ENCODE peak calls at places on chromosomes 13 and 19, in seven cellular contexts. H is H1, W is prostate gland, J is breast epithelium, D is Peyer's patch, C is A549, Y is HCT116. L is an unnamed sample.

GRCh38 chr19:46844067-46844489 is 6.6 kb downstream of the AP2S1 start:
- DNase-seq in H (no peak), W (no peak), J (no peak), D (no peak), C (no peak), Y (no peak), L (no peak)

GRCh38 chr19:17753976-17754375 is 2.7 kb downstream of the FCHO1 start:
- DNase-seq in H (no peak), W (no peak), J (no peak), D (no peak), C (no peak), Y (no peak), L (no peak)

GRCh38 chr19:23758187-23759074 is at the start of gene ZNF681:
- DNase-seq in H (peak), W (peak), J (peak), D (peak), C (peak), Y (no peak), L (peak)

GRCh38 chr13:27496851-27497250 is 46.5 kb upstream of the MTIF3 start:
- DNase-seq in H (no peak), W (no peak), J (no peak), D (peak), C (no peak), Y (no peak), L (peak)

GRCh38 chr13:35502456-35502855 is 26.0 kb upstream of the MAB21L1 start:
- DNase-seq in H (no peak), W (no peak), J (no peak), D (no peak), C (no peak), Y (no peak), L (no peak)

GRCh38 chr13:101875717-101876393 is 423.4 kb downstream of the ITGBL1 start:
- DNase-seq in H (no peak), W (peak), J (peak), D (no peak), C (peak), Y (no peak), L (no peak)

GRCh38 chr13:26656919-26657318 is 99.4 kb downstream of the WASF3 start:
- DNase-seq in H (no peak), W (no peak), J (no peak), D (no peak), C (no peak), Y (no peak), L (no peak)

GRCh38 chr13:47798906-47799305 is 202.2 kb downstream of the SUCLA2 start:
- DNase-seq in H (no peak), W (no peak), J (no peak), D (no peak), C (no peak), Y (no peak), L (no peak)

GRCh38 chr19:12365372-12366162 is at the start of gene ZNF442:
- DNase-seq in H (peak), W (peak), J (peak), D (peak), C (no peak), Y (no peak), L (peak)
- TF ChIP-seq POLR2A in H (peak), W (peak), J (peak), D (peak), C (no peak), Y (no peak), L (peak)

GRCh38 chr13:30738946-30739528 is 3.7 kb downstream of the ALOX5AP start:
- DNase-seq in H (no peak), W (no peak), J (no peak), D (no peak), C (no peak), Y (no peak), L (no peak)

GRCh38 chr13:30742896-30743295 is 7.6 kb downstream of the ALOX5AP start:
- DNase-seq in H (no peak), W (no peak), J (no peak), D (no peak), C (no peak), Y (no peak), L (no peak)

GRCh38 chr13:30738526-30738925 is 3.2 kb downstream of the ALOX5AP start:
- DNase-seq in H (no peak), W (no peak), J (no peak), D (no peak), C (no peak), Y (no peak), L (no peak)

GRCh38 chr13:30737511-30738342 is 2.4 kb downstream of the ALOX5AP start:
- DNase-seq in H (no peak), W (no peak), J (no peak), D (no peak), C (no peak), Y (no peak), L (no peak)

DNA sequence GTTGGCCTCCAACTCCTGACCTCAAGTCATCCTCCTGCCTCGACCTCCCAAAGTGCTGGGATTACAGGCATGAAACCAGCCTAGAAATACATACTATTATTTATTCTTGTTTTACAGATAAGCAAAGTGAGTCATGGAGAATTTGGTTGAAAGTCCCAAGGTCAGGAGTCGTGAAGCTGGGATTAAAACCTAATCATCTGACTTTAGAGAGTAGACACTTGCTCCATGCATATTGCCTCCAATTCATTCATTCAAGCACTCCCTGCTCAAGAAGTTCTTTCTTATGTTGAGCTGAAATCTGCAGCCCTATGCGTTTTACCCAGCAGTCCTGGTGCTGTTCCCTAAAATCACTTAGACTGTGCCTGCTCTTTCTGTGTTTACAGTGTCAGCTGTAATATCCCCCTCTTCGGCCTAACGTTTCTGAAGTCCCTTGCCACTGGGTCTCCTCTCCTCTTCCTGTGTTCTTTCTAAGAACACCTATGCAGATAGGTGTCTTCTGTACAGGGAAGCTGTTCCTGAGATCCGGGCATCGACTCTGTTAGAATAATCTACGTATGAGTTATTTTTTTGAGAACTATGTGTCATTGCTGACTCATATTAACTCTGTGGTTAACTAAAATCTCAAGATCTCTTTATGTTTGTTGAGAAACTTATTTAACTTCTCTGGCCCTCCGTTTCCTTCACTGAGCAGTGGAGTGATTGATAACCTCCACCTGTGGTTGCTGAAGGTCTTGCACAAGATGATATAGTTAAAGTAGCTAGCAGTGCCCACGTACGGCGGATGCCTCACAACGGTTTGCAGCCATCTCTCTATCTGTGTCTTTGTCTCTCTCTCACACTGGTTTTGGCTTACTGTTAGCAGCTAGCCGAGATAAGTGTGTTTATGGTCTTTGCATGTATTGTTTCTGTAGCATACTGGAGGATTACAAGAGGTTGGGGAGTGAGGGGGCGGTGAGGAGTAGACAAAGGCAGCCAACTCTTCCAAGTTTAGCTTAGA is 4.6 kb downstream of the ALOX5AP start:
- DNase-seq in H (no peak), W (no peak), J (no peak), D (peak), C (peak), Y (peak), L (no peak)
- H3K4me3 ChIP-seq in H (no peak), W (no peak), J (no peak), D (peak), C (no peak), Y (no peak), L (no peak)

GRCh38 chr19:11100064-11100463 is 10.8 kb downstream of the LDLR start:
- DNase-seq in H (no peak), W (no peak), J (no peak), D (no peak), C (no peak), Y (no peak), L (no peak)

GRCh38 chr19:11096210-11096841 is 7.1 kb downstream of the LDLR start:
- DNase-seq in H (no peak), W (no peak), J (no peak), D (no peak), C (no peak), Y (no peak), L (no peak)

GRCh38 chr19:11098861-11099260 is 9.6 kb downstream of the LDLR start:
- DNase-seq in H (no peak), W (no peak), J (no peak), D (no peak), C (no peak), Y (no peak), L (no peak)

GRCh38 chr19:11101057-11101456 is 11.8 kb downstream of the LDLR start:
- DNase-seq in H (no peak), W (no peak), J (no peak), D (no peak), C (no peak), Y (no peak), L (no peak)

DNA sequence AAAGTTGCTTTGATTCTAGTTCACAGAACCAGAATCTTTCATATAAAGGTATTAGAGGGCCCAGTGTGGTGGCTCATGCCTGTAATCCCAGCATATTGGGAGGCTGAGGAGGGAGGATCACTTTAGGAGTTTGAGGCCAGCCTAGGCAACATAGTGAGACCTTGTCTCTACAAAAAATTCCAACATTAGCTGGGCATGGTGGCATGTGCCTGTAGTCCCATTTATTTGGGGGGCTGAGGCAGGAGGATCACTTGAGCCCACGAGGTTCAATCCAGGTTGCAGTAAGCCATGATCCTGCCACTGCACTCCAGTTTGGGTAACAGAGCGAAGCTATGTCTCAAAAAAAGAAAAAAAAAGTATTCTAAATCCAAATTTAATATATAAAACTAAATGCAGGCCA is 9.1 kb downstream of the LDLR start:
- DNase-seq in H (no peak), W (no peak), J (no peak), D (no peak), C (no peak), Y (no peak), L (no peak)
- TF ChIP-seq POLR2A in H (no peak), W (no peak), J (no peak), D (no peak), C (no peak), Y (no peak), L (no peak)

GRCh38 chr19:1563251-1563650 is 4.9 kb downstream of the MEX3D start:
- DNase-seq in H (no peak), W (no peak), J (no peak), D (no peak), C (no peak), Y (no peak), L (no peak)

GRCh38 chr19:1560281-1560882 is 7.7 kb downstream of the MEX3D start:
- DNase-seq in H (no peak), W (no peak), J (no peak), D (no peak), C (no peak), Y (no peak), L (no peak)

GRCh38 chr19:1558552-1558951 is 9.6 kb downstream of the MEX3D start:
- DNase-seq in H (no peak), W (no peak), J (no peak), D (no peak), C (no peak), Y (no peak), L (no peak)

GRCh38 chr19:1556639-1557070 is 11.5 kb downstream of the MEX3D start:
- DNase-seq in H (no peak), W (no peak), J (no peak), D (no peak), C (no peak), Y (no peak), L (no peak)

GRCh38 chr19:1561236-1561842 is 6.8 kb downstream of the MEX3D start:
- DNase-seq in H (no peak), W (no peak), J (no peak), D (no peak), C (no peak), Y (no peak), L (no peak)
- H3K4me3 ChIP-seq in H (no peak), W (no peak), J (no peak), D (no peak), C (no peak), Y (no peak), L (no peak)

GRCh38 chr19:49767967-49768581 is 1.3 kb downstream of the AP2A1 start:
- DNase-seq in H (no peak), W (no peak), J (no peak), D (no peak), C (no peak), Y (no peak), L (no peak)

GRCh38 chr19:49766938-49767315 is at the start of gene AP2A1:
- DNase-seq in H (no peak), W (no peak), J (no peak), D (no peak), C (no peak), Y (no peak), L (no peak)

GRCh38 chr19:49767380-49767779 is 579 bp downstream of the AP2A1 start:
- DNase-seq in H (no peak), W (no peak), J (no peak), D (no peak), C (no peak), Y (no peak), L (no peak)

GRCh38 chr19:49764341-49764740 is 1.2 kb upstream of the TSKS start:
- DNase-seq in H (no peak), W (no peak), J (no peak), D (no peak), C (no peak), Y (no peak), L (no peak)

DNA sequence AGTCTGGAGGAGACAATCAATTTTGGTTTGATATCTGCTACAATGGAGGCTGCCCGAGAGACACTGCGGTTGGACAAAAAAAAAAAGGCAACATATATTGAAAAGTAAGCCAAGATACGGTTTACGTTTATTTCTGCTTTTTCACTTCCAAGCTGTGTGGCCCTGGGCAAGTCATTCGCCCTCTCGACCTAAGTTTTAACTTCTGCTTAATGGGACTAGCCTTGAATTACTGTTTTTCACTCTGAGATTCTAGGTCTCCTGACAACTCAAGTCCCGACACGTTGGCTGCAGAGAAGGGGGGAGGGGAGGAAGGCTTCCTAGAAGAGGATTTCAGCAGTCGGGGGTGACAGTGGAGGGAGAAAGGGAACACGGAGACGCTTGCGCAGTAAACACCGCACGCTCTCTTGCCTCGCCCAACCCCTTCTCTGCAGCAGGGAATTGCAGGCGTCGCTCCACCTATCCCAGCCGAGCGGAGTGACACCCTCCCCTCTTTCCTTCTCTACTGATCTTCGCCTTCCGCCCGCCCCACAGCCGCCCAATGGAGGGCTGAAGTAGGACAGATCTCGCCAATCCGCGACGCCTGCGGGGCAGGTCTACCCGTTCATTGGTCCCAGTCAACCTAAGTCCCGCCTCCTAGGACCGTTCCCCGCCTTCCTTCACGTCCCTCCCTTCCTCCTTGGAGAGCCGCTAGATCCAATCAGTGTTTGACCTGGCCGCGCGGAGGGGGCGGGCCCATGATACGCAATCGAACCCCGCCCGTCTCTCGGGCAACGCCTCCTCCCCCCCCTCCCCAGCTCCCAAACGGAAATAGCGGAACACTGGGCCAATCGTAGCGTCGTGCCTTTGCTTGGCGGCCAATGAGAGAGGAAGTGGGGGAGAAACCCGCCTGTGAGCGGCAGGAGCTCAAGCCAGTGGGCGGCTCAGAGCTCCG is 529 bp upstream of the AP2A1 start:
- DNase-seq in H (peak), W (peak), J (peak), D (peak), C (peak), Y (peak), L (peak)
- TF ChIP-seq POLR2A in H (peak), W (peak), J (peak), D (peak), C (peak), Y (peak), L (peak)

GRCh38 chr19:7670150-7670784 is 1.4 kb downstream of the RETN start:
- DNase-seq in H (peak), W (no peak), J (no peak), D (no peak), C (no peak), Y (no peak), L (no peak)

GRCh38 chr19:7672522-7672921 is 3.7 kb downstream of the RETN start:
- DNase-seq in H (no peak), W (no peak), J (no peak), D (no peak), C (no peak), Y (no peak), L (no peak)

GRCh38 chr19:7668842-7669241 is at the start of gene RETN:
- DNase-seq in H (no peak), W (no peak), J (no peak), D (no peak), C (no peak), Y (no peak), L (no peak)

GRCh38 chr19:7669641-7670040 is 792 bp downstream of the RETN start:
- DNase-seq in H (no peak), W (no peak), J (no peak), D (no peak), C (no peak), Y (no peak), L (no peak)

GRCh38 chr19:7670790-7671189 is 1.9 kb downstream of the RETN start:
- DNase-seq in H (peak), W (no peak), J (no peak), D (no peak), C (no peak), Y (no peak), L (no peak)
- H3K4me3 ChIP-seq in H (peak), W (no peak), J (no peak), D (no peak), C (no peak), Y (no peak), L (no peak)

DNA sequence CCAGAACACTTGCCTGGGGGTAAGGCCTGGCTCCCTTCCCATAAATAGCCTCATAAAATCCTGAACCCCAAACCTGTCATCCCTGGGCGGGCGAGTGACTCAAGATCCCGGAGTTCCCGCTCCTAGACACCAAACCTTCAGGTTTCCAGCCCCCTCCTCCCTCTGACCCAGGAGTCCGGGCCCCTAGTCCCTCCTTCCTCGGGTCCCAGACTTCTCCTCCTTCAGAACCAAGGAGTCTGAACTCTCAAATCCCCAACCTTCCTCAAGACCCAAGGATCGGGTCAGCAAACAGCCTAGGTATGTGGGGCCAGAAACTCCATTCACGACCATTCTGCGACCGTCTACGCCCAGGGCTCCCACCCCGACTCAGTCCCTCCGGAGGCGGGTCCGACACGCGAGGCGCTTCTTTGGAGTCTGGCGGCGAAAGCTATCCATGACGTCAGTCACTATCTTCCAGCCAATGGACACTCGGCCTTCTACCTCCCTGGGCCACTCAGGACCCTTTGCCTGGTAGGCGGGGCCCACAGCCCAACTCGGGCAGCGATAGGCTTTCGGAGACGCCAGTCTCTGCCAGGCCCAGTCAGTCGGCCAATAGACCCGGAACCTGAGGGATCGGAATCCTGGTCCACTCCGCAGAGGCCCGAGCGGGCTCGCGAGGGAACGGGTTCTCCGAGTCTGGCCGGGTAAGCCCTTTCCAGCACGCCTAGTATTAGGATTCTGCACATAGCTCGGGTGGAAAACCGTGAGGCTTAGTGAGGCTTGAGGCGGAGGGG is 6.6 kb upstream of the CNFN start:
- DNase-seq in H (peak), W (peak), J (peak), D (peak), C (peak), Y (peak), L (peak)
- TF ChIP-seq POLR2A in H (peak), W (peak), J (peak), D (peak), C (peak), Y (peak), L (peak)

GRCh38 chr13:112836940-112837339 is 132.1 kb upstream of the MCF2L start:
- DNase-seq in H (no peak), W (no peak), J (no peak), D (peak), C (no peak), Y (no peak), L (no peak)
- H3K4me3 ChIP-seq in H (no peak), W (no peak), J (no peak), D (no peak), C (no peak), Y (no peak), L (no peak)

DNA sequence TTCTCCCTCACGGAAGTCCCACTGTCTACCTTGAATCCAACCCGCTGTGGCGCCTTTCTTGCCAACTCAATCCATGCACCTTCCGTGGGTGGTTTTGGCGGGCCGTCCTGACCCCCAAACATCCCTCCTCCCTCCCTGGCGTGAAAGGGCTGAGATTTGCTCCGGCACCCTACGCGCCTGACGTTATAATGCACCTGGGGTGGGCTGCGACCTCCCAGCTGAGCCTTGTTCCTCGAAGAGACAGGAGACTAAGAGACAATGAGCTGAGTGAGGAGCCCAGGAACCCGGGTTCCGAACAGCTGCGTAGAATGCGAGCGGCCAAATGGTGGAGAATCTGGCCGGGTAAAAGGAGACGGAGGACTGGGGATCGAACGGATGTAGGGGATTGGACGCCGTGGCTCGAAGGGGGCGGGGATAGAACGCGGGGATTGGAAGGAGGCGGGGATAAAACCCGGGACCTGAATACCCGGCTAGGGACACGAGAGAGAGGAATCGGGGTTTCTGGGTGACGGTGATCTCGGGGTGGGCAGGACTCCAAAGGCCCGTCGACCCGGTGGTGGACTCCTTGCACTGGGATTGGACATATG is at the start of gene CPT1C:
- DNase-seq in H (peak), W (peak), J (peak), D (peak), C (no peak), Y (no peak), L (peak)
- TF ChIP-seq POLR2A in H (peak), W (peak), J (no peak), D (no peak), C (no peak), Y (no peak), L (no peak)

L was measured in body of pancreas.